ENCODE peak calls at places on chromosomes 12 and 14, in seven cellular contexts. One of them, this sample, is unnamed.

GRCh38 chr12:122990961-122991622 is 10.6 kb downstream of the ARL6IP4 start:
- DNase-seq in IMR-90: no peak
- DNase-seq in cardiac muscle cell: no peak
- DNase-seq in CD4-positive, alpha-beta T cell: no peak
- DNase-seq in transverse colon: no peak
- DNase-seq in endodermal cell: no peak
- DNase-seq in HCT116: no peak
- DNase-seq in this sample: no peak

GRCh38 chr12:32312049-32312670 is 87.2 kb upstream of the FGD4 start:
- DNase-seq in cardiac muscle cell: peak; percentile 84
- DNase-seq in endodermal cell: no peak
- DNase-seq in CD4-positive, alpha-beta T cell: no peak
- DNase-seq in transverse colon: no peak
- DNase-seq in IMR-90: peak; percentile 72
- DNase-seq in HCT116: peak; percentile 55
- DNase-seq in this sample: peak; percentile 80

GRCh38 chr12:42904683-42905418 is 315.3 kb upstream of the PRICKLE1 start:
- DNase-seq in cardiac muscle cell: no peak
- DNase-seq in HCT116: no peak
- DNase-seq in endodermal cell: no peak
- DNase-seq in CD4-positive, alpha-beta T cell: no peak
- DNase-seq in transverse colon: no peak
- DNase-seq in IMR-90: no peak
- DNase-seq in this sample: no peak

GRCh38 chr14:50615056-50615455 is 53.0 kb downstream of the SAV1 start:
- DNase-seq in cardiac muscle cell: no peak
- DNase-seq in transverse colon: no peak
- DNase-seq in IMR-90: no peak
- DNase-seq in HCT116: no peak
- DNase-seq in endodermal cell: no peak
- DNase-seq in CD4-positive, alpha-beta T cell: no peak
- DNase-seq in this sample: no peak

GRCh38 chr12:16955083-16955657 is 349.2 kb upstream of the LMO3 start:
- DNase-seq in HCT116: no peak
- DNase-seq in CD4-positive, alpha-beta T cell: no peak
- DNase-seq in IMR-90: no peak
- DNase-seq in transverse colon: no peak
- DNase-seq in endodermal cell: no peak
- DNase-seq in cardiac muscle cell: no peak
- DNase-seq in this sample: peak; percentile 26

GRCh38 chr14:51398898-51399297 is 158.9 kb downstream of the TMX1 start:
- DNase-seq in transverse colon: no peak
- DNase-seq in CD4-positive, alpha-beta T cell: no peak
- DNase-seq in IMR-90: peak; percentile 97
- DNase-seq in HCT116: no peak
- DNase-seq in endodermal cell: no peak
- DNase-seq in cardiac muscle cell: peak; percentile 60
- DNase-seq in this sample: peak; percentile 36

GRCh38 chr12:10497602-10498001 is 8.1 kb upstream of the EIF2S3B start:
- DNase-seq in endodermal cell: no peak
- DNase-seq in transverse colon: no peak
- DNase-seq in CD4-positive, alpha-beta T cell: no peak
- DNase-seq in IMR-90: no peak
- DNase-seq in cardiac muscle cell: peak; percentile 13
- DNase-seq in HCT116: no peak
- DNase-seq in this sample: no peak

GRCh38 chr14:99206053-99206452 is 65.9 kb downstream of the BCL11B start:
- DNase-seq in endodermal cell: no peak
- DNase-seq in CD4-positive, alpha-beta T cell: no peak
- DNase-seq in HCT116: no peak
- DNase-seq in transverse colon: no peak
- DNase-seq in cardiac muscle cell: no peak
- DNase-seq in IMR-90: no peak
- DNase-seq in this sample: no peak

GRCh38 chr14:79357307-79357706 is 854.0 kb downstream of the DIO2 start:
- DNase-seq in cardiac muscle cell: no peak
- DNase-seq in transverse colon: no peak
- DNase-seq in IMR-90: no peak
- DNase-seq in endodermal cell: no peak
- DNase-seq in CD4-positive, alpha-beta T cell: no peak
- DNase-seq in HCT116: no peak
- DNase-seq in this sample: no peak

GRCh38 chr14:79354336-79354735 is 857.0 kb downstream of the DIO2 start:
- DNase-seq in endodermal cell: no peak
- DNase-seq in transverse colon: no peak
- DNase-seq in HCT116: no peak
- DNase-seq in CD4-positive, alpha-beta T cell: no peak
- DNase-seq in cardiac muscle cell: no peak
- DNase-seq in IMR-90: peak; percentile 18
- DNase-seq in this sample: no peak

GRCh38 chr14:79352026-79352425 is 859.3 kb downstream of the DIO2 start:
- DNase-seq in IMR-90: peak; percentile 15
- DNase-seq in transverse colon: no peak
- DNase-seq in cardiac muscle cell: no peak
- DNase-seq in endodermal cell: no peak
- DNase-seq in HCT116: no peak
- DNase-seq in CD4-positive, alpha-beta T cell: no peak
- DNase-seq in this sample: no peak

GRCh38 chr14:79356040-79356439 is 855.3 kb downstream of the DIO2 start:
- DNase-seq in endodermal cell: peak; percentile 53
- DNase-seq in transverse colon: no peak
- DNase-seq in CD4-positive, alpha-beta T cell: no peak
- DNase-seq in IMR-90: peak; percentile 32
- DNase-seq in cardiac muscle cell: no peak
- DNase-seq in HCT116: no peak
- DNase-seq in this sample: no peak
- H3K27ac ChIP-seq in endodermal cell: no peak overlapping the region
- H3K27ac ChIP-seq in transverse colon: no peak overlapping the region
- H3K27ac ChIP-seq in CD4-positive, alpha-beta T cell: no peak overlapping the region
- H3K27ac ChIP-seq in IMR-90: no peak overlapping the region
- H3K27ac ChIP-seq in cardiac muscle cell: no peak overlapping the region
- H3K27ac ChIP-seq in HCT116: no peak overlapping the region
- H3K27ac ChIP-seq in this sample: no peak overlapping the region

GRCh38 chr12:91058821-91059220 is 997 bp upstream of the KERA start:
- DNase-seq in CD4-positive, alpha-beta T cell: no peak
- DNase-seq in IMR-90: no peak
- DNase-seq in transverse colon: no peak
- DNase-seq in HCT116: no peak
- DNase-seq in cardiac muscle cell: no peak
- DNase-seq in endodermal cell: no peak
- DNase-seq in this sample: no peak
- H3K27ac ChIP-seq in CD4-positive, alpha-beta T cell: no peak overlapping the region
- H3K27ac ChIP-seq in IMR-90: no peak overlapping the region
- H3K27ac ChIP-seq in transverse colon: no peak overlapping the region
- H3K27ac ChIP-seq in HCT116: no peak overlapping the region
- H3K27ac ChIP-seq in cardiac muscle cell: no peak overlapping the region
- H3K27ac ChIP-seq in endodermal cell: no peak overlapping the region
- H3K27ac ChIP-seq in this sample: no peak overlapping the region

GRCh38 chr12:109711596-109712461 is 1.8 kb upstream of the FAM222A start:
- DNase-seq in cardiac muscle cell: peak; percentile 15
- DNase-seq in endodermal cell: peak; percentile 85
- DNase-seq in transverse colon: no peak
- DNase-seq in IMR-90: no peak
- DNase-seq in HCT116: no peak
- DNase-seq in CD4-positive, alpha-beta T cell: no peak
- DNase-seq in this sample: no peak

GRCh38 chr12:109714913-109715244 is 1.3 kb downstream of the FAM222A start:
- DNase-seq in CD4-positive, alpha-beta T cell: no peak
- DNase-seq in endodermal cell: no peak
- DNase-seq in transverse colon: no peak
- DNase-seq in IMR-90: no peak
- DNase-seq in HCT116: no peak
- DNase-seq in cardiac muscle cell: no peak
- DNase-seq in this sample: no peak

GRCh38 chr12:109715310-109716091 is 1.9 kb downstream of the FAM222A start:
- DNase-seq in CD4-positive, alpha-beta T cell: no peak
- DNase-seq in IMR-90: no peak
- DNase-seq in HCT116: no peak
- DNase-seq in cardiac muscle cell: peak; percentile 20
- DNase-seq in endodermal cell: peak; percentile 83
- DNase-seq in transverse colon: peak; percentile 51
- DNase-seq in this sample: no peak

GRCh38 chr12:109714141-109714912 is 702 bp downstream of the FAM222A start:
- DNase-seq in endodermal cell: peak; percentile 95
- DNase-seq in CD4-positive, alpha-beta T cell: peak; percentile 42
- DNase-seq in transverse colon: peak; percentile 69
- DNase-seq in HCT116: no peak
- DNase-seq in cardiac muscle cell: peak; percentile 64
- DNase-seq in IMR-90: peak; percentile 20
- DNase-seq in this sample: peak; percentile 78

DNA sequence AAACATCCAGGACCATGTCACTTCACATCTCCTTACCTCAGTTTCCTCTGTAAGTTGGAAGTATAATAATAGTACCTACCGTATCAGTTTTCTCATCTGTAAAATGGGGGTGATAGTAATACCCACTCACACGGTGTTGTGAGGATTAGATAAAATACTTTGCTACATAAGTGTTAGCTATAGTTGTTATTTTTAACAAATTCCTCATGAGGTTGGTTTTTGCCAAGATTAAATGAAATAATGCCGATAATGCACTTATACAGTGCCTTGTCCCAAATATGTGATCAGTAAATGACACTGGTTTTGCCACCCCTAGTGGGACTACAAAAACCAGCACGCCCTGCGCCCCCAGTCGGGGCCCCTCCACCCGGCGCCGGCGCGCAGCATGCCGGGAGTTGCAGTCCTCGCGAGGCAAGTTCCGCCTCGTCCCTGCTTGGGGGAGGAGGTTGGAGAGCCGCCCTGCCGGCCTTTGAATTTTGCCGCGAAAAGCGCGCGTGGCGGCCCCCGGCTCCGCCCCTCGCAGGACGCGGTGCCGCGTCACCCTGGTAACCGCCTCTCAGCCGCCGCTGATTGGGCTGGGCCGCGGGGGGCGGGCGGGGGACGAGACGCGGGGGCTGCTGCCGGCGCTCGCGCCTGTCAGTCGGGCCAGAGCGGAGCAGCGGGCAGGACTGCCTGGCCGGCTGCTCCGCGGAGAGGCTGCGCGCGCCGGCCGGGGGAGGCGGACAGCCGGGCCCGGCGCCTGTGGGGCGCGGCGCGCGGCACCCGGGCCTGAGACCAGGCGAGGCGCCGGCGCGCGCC is at the start of gene FAM222A:
- DNase-seq in transverse colon: peak; percentile 97
- DNase-seq in IMR-90: peak; percentile 93
- DNase-seq in endodermal cell: peak; percentile 100
- DNase-seq in CD4-positive, alpha-beta T cell: peak; percentile 94
- DNase-seq in cardiac muscle cell: peak; percentile 98
- DNase-seq in HCT116: peak; percentile 93
- DNase-seq in this sample: peak; percentile 95
- H3K27ac ChIP-seq in transverse colon: peak within 1 kb of the TSS; percentile 83
- H3K27ac ChIP-seq in IMR-90: no peak within 1 kb of the TSS
- H3K27ac ChIP-seq in endodermal cell: peak within 1 kb of the TSS; percentile 67
- H3K27ac ChIP-seq in CD4-positive, alpha-beta T cell: no peak within 1 kb of the TSS
- H3K27ac ChIP-seq in cardiac muscle cell: peak within 1 kb of the TSS; percentile 53
- H3K27ac ChIP-seq in HCT116: peak within 1 kb of the TSS; percentile 45
- H3K27ac ChIP-seq in this sample: peak within 1 kb of the TSS; percentile 86

DNA sequence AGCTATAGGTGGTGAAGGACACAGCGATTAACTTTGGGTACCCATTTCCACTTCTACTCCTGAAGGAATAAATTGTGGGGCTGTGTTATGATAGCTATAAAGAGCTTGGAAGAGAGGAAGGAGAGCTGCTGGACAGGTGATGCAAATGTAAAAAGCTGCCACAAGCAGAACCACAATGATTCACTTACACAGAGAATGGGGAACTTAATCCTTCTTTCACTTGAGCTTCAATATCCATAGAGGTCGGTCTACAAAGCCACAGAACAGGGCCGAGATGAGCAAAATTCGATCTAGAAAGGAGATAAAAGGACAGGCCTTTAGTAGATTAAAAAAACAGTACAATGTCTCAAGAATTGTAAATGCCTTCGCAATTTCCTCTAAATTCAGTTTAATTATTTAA is 831.1 kb downstream of the LRFN5 start:
- DNase-seq in IMR-90: no peak
- DNase-seq in endodermal cell: no peak
- DNase-seq in cardiac muscle cell: no peak
- DNase-seq in HCT116: no peak
- DNase-seq in CD4-positive, alpha-beta T cell: no peak
- DNase-seq in transverse colon: no peak
- DNase-seq in this sample: no peak
- H3K27ac ChIP-seq in IMR-90: no peak overlapping the region
- H3K27ac ChIP-seq in endodermal cell: no peak overlapping the region
- H3K27ac ChIP-seq in cardiac muscle cell: no peak overlapping the region
- H3K27ac ChIP-seq in HCT116: no peak overlapping the region
- H3K27ac ChIP-seq in CD4-positive, alpha-beta T cell: no peak overlapping the region
- H3K27ac ChIP-seq in transverse colon: no peak overlapping the region
- H3K27ac ChIP-seq in this sample: no peak overlapping the region

GRCh38 chr14:65180725-65181025 is 78.4 kb upstream of the MAX start:
- DNase-seq in HCT116: no peak
- DNase-seq in CD4-positive, alpha-beta T cell: no peak
- DNase-seq in endodermal cell: no peak
- DNase-seq in transverse colon: no peak
- DNase-seq in cardiac muscle cell: no peak
- DNase-seq in IMR-90: no peak
- DNase-seq in this sample: no peak

GRCh38 chr14:65177551-65177950 is 75.2 kb upstream of the MAX start:
- DNase-seq in HCT116: no peak
- DNase-seq in IMR-90: no peak
- DNase-seq in cardiac muscle cell: no peak
- DNase-seq in transverse colon: no peak
- DNase-seq in endodermal cell: no peak
- DNase-seq in CD4-positive, alpha-beta T cell: no peak
- DNase-seq in this sample: no peak

GRCh38 chr14:65184032-65184764 is 81.9 kb upstream of the MAX start:
- DNase-seq in transverse colon: no peak
- DNase-seq in CD4-positive, alpha-beta T cell: no peak
- DNase-seq in endodermal cell: no peak
- DNase-seq in HCT116: no peak
- DNase-seq in cardiac muscle cell: no peak
- DNase-seq in IMR-90: peak; percentile 32
- DNase-seq in this sample: peak; percentile 23

GRCh38 chr14:65185859-65186258 is 83.5 kb upstream of the MAX start:
- DNase-seq in endodermal cell: no peak
- DNase-seq in transverse colon: no peak
- DNase-seq in cardiac muscle cell: no peak
- DNase-seq in HCT116: no peak
- DNase-seq in IMR-90: no peak
- DNase-seq in CD4-positive, alpha-beta T cell: no peak
- DNase-seq in this sample: no peak

DNA sequence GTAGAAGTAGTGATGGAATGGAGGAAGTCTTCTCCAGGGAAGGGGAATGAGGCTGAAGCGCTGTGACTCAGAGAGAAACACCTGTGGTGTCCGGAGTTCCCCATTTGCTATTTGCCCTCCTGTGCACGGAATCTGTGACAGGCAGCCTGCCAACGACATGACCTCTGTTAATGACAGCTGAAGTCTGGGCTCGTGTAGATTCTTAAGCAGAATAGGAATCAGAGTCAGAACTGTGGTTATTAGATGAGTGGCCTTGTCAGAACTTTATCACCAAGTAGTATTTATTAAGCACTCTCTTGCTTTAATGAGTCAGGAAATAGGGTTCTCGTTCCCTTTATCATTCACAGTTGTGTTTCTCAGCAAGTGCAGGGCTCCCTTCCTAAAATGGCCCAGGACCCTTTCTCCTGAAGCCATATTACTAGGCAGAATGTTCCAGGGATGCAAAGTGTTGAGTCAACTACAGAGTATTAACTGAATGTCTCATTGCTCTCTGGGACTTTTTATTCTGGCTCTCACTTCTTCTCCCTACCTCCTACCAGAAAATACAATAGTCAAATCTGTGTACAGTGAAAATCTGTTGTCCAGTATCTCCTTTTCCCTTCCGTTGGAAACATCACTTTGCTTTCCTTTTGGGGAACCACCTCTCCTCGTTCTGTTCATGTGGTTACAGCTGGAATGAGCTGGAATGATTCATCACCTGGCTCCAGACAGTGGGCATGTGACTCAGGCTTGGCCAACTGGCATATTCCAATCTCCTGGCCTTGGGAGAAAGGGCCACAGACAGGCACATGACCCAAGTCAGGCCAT is 77.8 kb upstream of the MAX start:
- DNase-seq in HCT116: peak; percentile 38
- DNase-seq in IMR-90: peak; percentile 89
- DNase-seq in endodermal cell: no peak
- DNase-seq in transverse colon: peak; percentile 42
- DNase-seq in cardiac muscle cell: peak; percentile 89
- DNase-seq in CD4-positive, alpha-beta T cell: no peak
- DNase-seq in this sample: peak; percentile 49
- H3K27ac ChIP-seq in HCT116: no peak overlapping the region
- H3K27ac ChIP-seq in IMR-90: no peak overlapping the region
- H3K27ac ChIP-seq in endodermal cell: no peak overlapping the region
- H3K27ac ChIP-seq in transverse colon: no peak overlapping the region
- H3K27ac ChIP-seq in cardiac muscle cell: no peak overlapping the region
- H3K27ac ChIP-seq in CD4-positive, alpha-beta T cell: no peak overlapping the region
- H3K27ac ChIP-seq in this sample: peak overlapping the region; percentile 57